ENCODE peak calls at places on chromosome 20, in ten cellular contexts. M, O, C, X, H, T, W, D, U and P are unnamed samples.

GRCh38 chr20:7879883-7880282 is 60.4 kb downstream of the HAO1 start:
- DNase-seq in U (no peak), H (no peak), W (no peak), D (no peak), T (no peak), C (no peak), O (no peak), M (no peak), X (no peak), P (no peak)

GRCh38 chr20:33896509-33896908 is 85.4 kb downstream of the CHMP4B start:
- DNase-seq in C (no peak), U (no peak), T (no peak), D (no peak), H (no peak), X (no peak), M (no peak), O (no peak), W (no peak), P (no peak)

GRCh38 chr20:53034899-53035298 is 62.7 kb downstream of the TSHZ2 start:
- DNase-seq in H (no peak), D (no peak), U (no peak), X (no peak), C (no peak), W (no peak), T (no peak), M (no peak), O (no peak), P (no peak)

GRCh38 chr20:48012401-48012974 is 227.2 kb upstream of the SULF2 start:
- DNase-seq in W (no peak), X (no peak), U (no peak), D (no peak), M (no peak), H (no peak), T (no peak), C (no peak), O (no peak), P (no peak)

GRCh38 chr20:35620818-35621559 is 5.4 kb downstream of the SPAG4 start:
- DNase-seq in X (no peak), H (no peak), T (no peak), W (no peak), M (no peak), U (no peak), D (no peak), O (no peak), C (no peak), P (no peak)

GRCh38 chr20:35305682-35306556 is 13.7 kb upstream of the FAM83C start:
- DNase-seq in D (no peak), O (peak; percentile 60), C (no peak), M (no peak), H (no peak), X (peak; percentile 96), U (peak; percentile 65), T (no peak), W (no peak), P (peak; percentile 95)

GRCh38 chr20:10634683-10635411 is 39.0 kb downstream of the JAG1 start:
- DNase-seq in X (peak; percentile 79), U (no peak), T (no peak), W (no peak), H (no peak), D (no peak), M (no peak), O (no peak), C (no peak), P (no peak)

GRCh38 chr20:37385659-37386504 is 39.9 kb downstream of the SRC start:
- DNase-seq in C (no peak), X (no peak), W (no peak), M (no peak), U (no peak), T (no peak), H (no peak), D (no peak), O (no peak), P (no peak)

GRCh38 chr20:7911586-7912330 is 28.5 kb downstream of the HAO1 start:
- DNase-seq in O (no peak), U (no peak), X (peak; percentile 88), C (no peak), W (peak; percentile 11), D (no peak), H (peak; percentile 30), M (no peak), T (no peak), P (no peak)

GRCh38 chr20:22490287-22491187 is 93.8 kb downstream of the FOXA2 start:
- DNase-seq in M (no peak), C (no peak), O (peak; percentile 96), T (no peak), U (no peak), X (no peak), W (no peak), D (no peak), H (no peak), P (no peak)

GRCh38 chr20:34316191-34316814 is 13.1 kb upstream of the AHCY start:
- DNase-seq in T (no peak), W (no peak), X (no peak), D (no peak), H (no peak), U (no peak), M (no peak), C (no peak), O (no peak), P (no peak)

GRCh38 chr20:8385247-8385646 is 253.2 kb downstream of the PLCB1 start:
- DNase-seq in D (peak; percentile 94), H (peak; percentile 60), U (no peak), W (peak; percentile 16), T (no peak), X (no peak), M (no peak), O (peak; percentile 31), C (no peak), P (no peak)

GRCh38 chr20:43459022-43459942 is 1.6 kb downstream of the SRSF6 start:
- DNase-seq in D (no peak), O (no peak), H (no peak), M (no peak), C (no peak), X (peak; percentile 47), U (no peak), W (no peak), T (no peak), P (no peak)

GRCh38 chr20:50765674-50766073 is 29.2 kb upstream of the BCAS4 start:
- DNase-seq in U (no peak), D (no peak), X (no peak), O (no peak), M (no peak), T (no peak), W (no peak), H (no peak), C (no peak), P (no peak)

GRCh38 chr20:63196756-63197470 is 19.0 kb downstream of the YTHDF1 start:
- DNase-seq in D (no peak), C (no peak), O (no peak), H (no peak), M (no peak), W (no peak), U (no peak), T (no peak), X (no peak), P (no peak)

GRCh38 chr20:38190936-38191371 is 25.9 kb upstream of the TGM2 start:
- DNase-seq in D (no peak), U (no peak), O (no peak), C (no peak), X (no peak), M (no peak), T (no peak), H (no peak), W (no peak), P (no peak)

GRCh38 chr20:22904411-22904810 is 130.7 kb upstream of the SSTR4 start:
- DNase-seq in X (no peak), M (no peak), T (no peak), H (no peak), C (no peak), D (no peak), U (no peak), O (no peak), W (no peak), P (no peak)

GRCh38 chr20:49799698-49800097 is 12.9 kb upstream of the SLC9A8 start:
- DNase-seq in T (no peak), H (no peak), C (no peak), D (no peak), O (no peak), W (no peak), U (no peak), X (no peak), M (no peak), P (no peak)

GRCh38 chr20:1897965-1898464 is 2.8 kb downstream of the SIRPA start:
- DNase-seq in D (no peak), O (no peak), T (no peak), M (no peak), W (no peak), X (no peak), U (no peak), C (no peak), H (no peak), P (no peak)

GRCh38 chr20:24957326-24957996 is 8.4 kb downstream of the CST7 start:
- DNase-seq in D (peak; percentile 4), W (no peak), H (no peak), C (no peak), X (no peak), M (no peak), T (no peak), U (no peak), O (peak; percentile 20), P (no peak)

GRCh38 chr20:42754713-42755112 is 435.0 kb downstream of the PTPRT start:
- DNase-seq in D (no peak), W (no peak), U (no peak), C (no peak), T (no peak), M (no peak), O (no peak), X (no peak), H (no peak), P (no peak)

GRCh38 chr20:52313335-52313963 is 121.9 kb upstream of the ZFP64 start:
- DNase-seq in T (no peak), D (no peak), H (peak; percentile 41), U (no peak), C (peak; percentile 20), O (no peak), M (no peak), W (no peak), X (peak; percentile 54), P (no peak)

GRCh38 chr20:3470208-3470626 is 601 bp upstream of the ATRN start:
- DNase-seq in H (no peak), W (no peak), C (no peak), X (no peak), O (no peak), U (no peak), T (no peak), D (no peak), M (no peak), P (no peak)

GRCh38 chr20:16607364-16608264 is 34.4 kb upstream of the KIF16B start:
- DNase-seq in C (no peak), H (no peak), W (no peak), U (no peak), O (no peak), M (no peak), X (no peak), D (no peak), T (no peak), P (no peak)

GRCh38 chr20:25214824-25215223 is 19.3 kb downstream of the ENTPD6 start:
- DNase-seq in X (no peak), C (no peak), U (no peak), T (no peak), O (no peak), D (no peak), W (no peak), H (no peak), M (no peak), P (no peak)

GRCh38 chr20:36461600-36462439 is 79.5 kb upstream of the MYL9 start:
- DNase-seq in O (peak; percentile 43), U (no peak), C (no peak), X (peak; percentile 37), D (peak; percentile 66), T (no peak), H (peak; percentile 59), M (peak; percentile 32), W (peak; percentile 76), P (no peak)

GRCh38 chr20:54129350-54129749 is 44.4 kb downstream of the CYP24A1 start:
- DNase-seq in H (no peak), X (no peak), D (no peak), C (no peak), M (no peak), W (no peak), T (no peak), O (no peak), U (no peak), P (no peak)

GRCh38 chr20:33370296-33370695 is 31.0 kb downstream of the CDK5RAP1 start:
- DNase-seq in U (no peak), H (no peak), W (no peak), T (peak; percentile 31), O (peak; percentile 29), X (no peak), M (no peak), D (no peak), C (no peak), P (no peak)